ENCODE peak calls at places on chromosomes 4 and X, in five cellular contexts. J is T47D; Y is stimulated activated CD4-positive, alpha-beta T cell treated with anti-CD3 and anti-CD28 coated beads, Interleukin-1b, Interleukin-23, amount 100 ng/mL, for 24 hours; D is DMS53; E is HL-60. C is an unnamed sample.
A peak's percentile ranks its signal among the peaks of the same experiment; 100 is the strongest.

GRCh38 chr4:36177946-36178345 is 66.4 kb downstream of the ARAP2 start:
- DNase-seq in Y (no peak), J (no peak), E (no peak), D (no peak), C (no peak)

GRCh38 chrX:16869393-16870094 is 618 bp downstream of the RBBP7 start:
- DNase-seq in Y (no peak), J (no peak), E (peak; percentile 12), D (peak; percentile 80), C (no peak)

GRCh38 chr4:113094802-113095201 is 45.3 kb downstream of the ANK2 start:
- DNase-seq in D (peak; percentile 63), Y (no peak), J (no peak), E (no peak), C (no peak)

GRCh38 chrX:109848451-109849050 is 115.5 kb upstream of the ACSL4 start:
- DNase-seq in E (no peak), D (no peak), J (no peak), Y (no peak), C (peak; percentile 14)

GRCh38 chrX:41275661-41276609 is 58.0 kb upstream of the DDX3X start:
- DNase-seq in J (peak; percentile 65), E (peak; percentile 38), D (peak; percentile 78), Y (no peak), C (peak; percentile 49)

GRCh38 chr4:183626168-183626567 is 32.8 kb downstream of the RWDD4 start:
- DNase-seq in D (no peak), E (no peak), J (no peak), Y (no peak), C (no peak)

GRCh38 chr4:137524642-137525384 is 7.5 kb downstream of the PCDH18 start:
- DNase-seq in D (no peak), J (no peak), E (no peak), Y (no peak), C (no peak)

GRCh38 chrX:151641564-151641963 is 53.7 kb upstream of the PRRG3 start:
- DNase-seq in Y (no peak), E (no peak), D (no peak), J (no peak), C (no peak)

GRCh38 chr4:120198411-120198810 is 131.8 kb upstream of the MAD2L1 start:
- DNase-seq in Y (no peak), J (no peak), E (no peak), D (no peak), C (no peak)

GRCh38 chr4:62740296-62740695 is 1540.2 kb downstream of the ADGRL3 start:
- DNase-seq in E (no peak), Y (no peak), D (no peak), J (no peak), C (no peak)

GRCh38 chr4:142353149-142353738 is 492.9 kb downstream of the INPP4B start:
- DNase-seq in Y (no peak), D (peak; percentile 76), E (no peak), J (no peak), C (no peak)

GRCh38 chr4:184344435-184344834 is 126.8 kb upstream of the ENPP6 start:
- DNase-seq in D (peak; percentile 16), Y (no peak), J (no peak), E (no peak), C (no peak)

GRCh38 chr4:169121920-169122319 is 111.9 kb upstream of the CBR4 start:
- DNase-seq in Y (no peak), D (no peak), J (no peak), E (no peak), C (no peak)

GRCh38 chr4:87856816-87857215 is 24.0 kb downstream of the MEPE start:
- DNase-seq in E (no peak), D (no peak), J (no peak), Y (no peak), C (no peak)

GRCh38 chr4:148240241-148240640 is 202.0 kb downstream of the NR3C2 start:
- DNase-seq in D (no peak), Y (no peak), J (no peak), E (no peak), C (no peak)

GRCh38 chr4:52932586-52933482 is 70.7 kb downstream of the RASL11B start:
- DNase-seq in E (no peak), D (no peak), J (no peak), Y (no peak), C (no peak)

GRCh38 chr4:125313989-125314602 is 659 bp upstream of the FAT4 start:
- DNase-seq in Y (no peak), D (peak; percentile 30), J (no peak), E (no peak), C (no peak)

GRCh38 chrX:134572816-134573682 is 85.2 kb downstream of the PLAC1 start:
- DNase-seq in E (no peak), Y (no peak), J (no peak), D (peak; percentile 3), C (no peak)

GRCh38 chr4:184648220-184649025 is 824 bp downstream of the CASP3 start:
- DNase-seq in E (peak; percentile 41), D (peak; percentile 67), Y (no peak), J (no peak), C (no peak)

GRCh38 chrX:124018031-124018430 is 56.5 kb downstream of the STAG2 start:
- DNase-seq in D (peak; percentile 2), Y (no peak), E (no peak), J (no peak), C (no peak)

GRCh38 chr4:156596026-156596425 is 375.6 kb downstream of the PDGFC start:
- DNase-seq in D (no peak), E (no peak), Y (no peak), J (no peak), C (no peak)

GRCh38 chrX:120604359-120604782 is 470 bp downstream of the MCTS1 start:
- DNase-seq in D (peak; percentile 66), J (no peak), E (peak; percentile 53), Y (no peak), C (no peak)

GRCh38 chrX:29652484-29652883 is 562.9 kb upstream of the MAGEB2 start:
- DNase-seq in Y (no peak), D (no peak), E (no peak), J (no peak), C (no peak)

GRCh38 chr4:83618431-83618830 is 82.5 kb downstream of the GPAT3 start:
- DNase-seq in Y (no peak), E (no peak), D (peak; percentile 52), J (peak; percentile 6), C (no peak)

GRCh38 chr4:89657931-89658700 is 178.8 kb downstream of the SNCA start:
- DNase-seq in J (no peak), E (no peak), D (peak; percentile 61), Y (no peak), C (no peak)

GRCh38 chrX:139052461-139052860 is 340.9 kb upstream of the FGF13 start:
- DNase-seq in Y (no peak), D (no peak), E (no peak), J (no peak), C (no peak)

GRCh38 chr4:72507167-72507566 is 61.9 kb downstream of the ADAMTS3 start:
- DNase-seq in Y (no peak), J (no peak), D (no peak), E (no peak), C (no peak)

GRCh38 chrX:71612256-71612655 is 6.1 kb downstream of the CXCR3 start:
- DNase-seq in E (no peak), D (no peak), J (no peak), Y (no peak), C (no peak)

GRCh38 chr4:81031389-81032173 is 1.1 kb downstream of the BMP3 start:
- DNase-seq in Y (no peak), D (peak; percentile 39), E (no peak), J (no peak), C (peak; percentile 5)

GRCh38 chrX:18643243-18643642 is 28.7 kb downstream of the RS1 start:
- DNase-seq in D (no peak), Y (no peak), E (no peak), J (no peak), C (no peak)

GRCh38 chr4:138405934-138406567 is 163.9 kb upstream of the SLC7A11 start:
- DNase-seq in Y (no peak), J (no peak), D (no peak), E (peak; percentile 87), C (no peak)

GRCh38 chr4:166366012-166366411 is 493.0 kb downstream of the TLL1 start:
- DNase-seq in Y (no peak), J (no peak), E (no peak), D (no peak), C (no peak)

GRCh38 chr4:186757696-186758330 is 34.2 kb upstream of the FAT1 start:
- DNase-seq in D (no peak), E (no peak), J (no peak), Y (no peak), C (no peak)

GRCh38 chr4:3267576-3268394 is 18.8 kb downstream of the MSANTD1 start:
- DNase-seq in Y (no peak), D (no peak), J (no peak), E (no peak), C (no peak)

GRCh38 chrX:1598876-1599790 is 7.7 kb downstream of the AKAP17A start:
- DNase-seq in J (no peak), D (no peak), E (no peak), Y (no peak), C (no peak)

GRCh38 chrX:95318882-95319281 is 1365.8 kb upstream of the DIAPH2 start:
- DNase-seq in E (peak; percentile 2), Y (no peak), J (no peak), D (peak; percentile 53), C (no peak)

GRCh38 chr4:121330180-121330665 is 50.6 kb downstream of the QRFPR start:
- DNase-seq in Y (no peak), J (no peak), D (no peak), E (no peak), C (no peak)

GRCh38 chrX:145848451-145848850 is 30.8 kb downstream of the SLITRK2 start:
- DNase-seq in E (no peak), J (no peak), Y (no peak), D (no peak), C (no peak)